ENCODE peak calls at places on chromosomes 2 and 18, in eight cellular contexts. K, Y, G, B, W, D, J and U are unnamed samples.

GRCh38 chr2:153870308-153870707 is 1.4 kb upstream of the GALNT13 start:
- DNase-seq in J (no peak), W (no peak), D (no peak), K (no peak), B (no peak), G (no peak), Y (peak; percentile 50), U (no peak)

GRCh38 chr2:203718087-203718486 is 11.6 kb downstream of the CD28 start:
- DNase-seq in B (peak; percentile 7), W (no peak), K (peak; percentile 56), D (peak; percentile 18), J (no peak), Y (peak; percentile 28), G (no peak), U (no peak)

GRCh38 chr2:179538406-179538805 is 273.8 kb upstream of the SESTD1 start:
- DNase-seq in G (no peak), D (no peak), J (no peak), W (no peak), B (no peak), Y (no peak), K (no peak), U (no peak)

GRCh38 chr18:12093520-12094257 is at the start of gene ANKRD62:
- DNase-seq in D (no peak), G (no peak), W (no peak), K (no peak), J (no peak), B (no peak), Y (no peak), U (no peak)

GRCh38 chr2:133599211-133599610 is 30.9 kb upstream of the NCKAP5 start:
- DNase-seq in W (no peak), J (no peak), G (no peak), Y (no peak), D (no peak), B (no peak), K (no peak), U (no peak)

GRCh38 chr2:140929866-140930265 is 1201.0 kb downstream of the LRP1B start:
- DNase-seq in G (no peak), D (no peak), Y (no peak), W (no peak), J (no peak), K (peak; percentile 50), B (no peak), U (peak; percentile 4)

GRCh38 chr18:74221081-74221480 is 70.7 kb downstream of the CYB5A start:
- DNase-seq in K (no peak), Y (no peak), W (no peak), G (no peak), D (no peak), J (no peak), B (no peak), U (no peak)

GRCh38 chr2:215598376-215598975 is 162.6 kb upstream of the FN1 start:
- DNase-seq in Y (no peak), J (no peak), D (no peak), G (no peak), W (no peak), K (no peak), B (no peak), U (peak; percentile 86)

GRCh38 chr2:137947714-137948336 is 16.4 kb upstream of the HNMT start:
- DNase-seq in K (peak; percentile 84), Y (peak; percentile 72), G (peak; percentile 63), B (peak; percentile 81), D (peak; percentile 69), J (peak; percentile 74), W (no peak), U (peak; percentile 54)

GRCh38 chr2:152682663-152683062 is 34.6 kb downstream of the PRPF40A start:
- DNase-seq in W (no peak), G (no peak), Y (no peak), K (no peak), D (no peak), J (no peak), B (no peak), U (no peak)

GRCh38 chr2:88492002-88492401 is 39.5 kb upstream of the FOXI3 start:
- DNase-seq in J (no peak), W (no peak), B (no peak), G (no peak), Y (no peak), D (no peak), K (no peak), U (no peak)

GRCh38 chr2:230976671-230977171 is 19.2 kb upstream of the SPATA3 start:
- DNase-seq in Y (no peak), D (no peak), W (no peak), K (no peak), J (no peak), B (no peak), G (no peak), U (no peak)

GRCh38 chr18:37577051-37577611 is 11.5 kb upstream of the CELF4 start:
- DNase-seq in W (peak; percentile 44), Y (no peak), J (no peak), K (peak; percentile 70), B (no peak), G (no peak), D (peak; percentile 63), U (no peak)

GRCh38 chr18:59699750-59700534 is 2.7 kb upstream of the CCBE1 start:
- DNase-seq in D (no peak), J (no peak), Y (no peak), G (no peak), K (no peak), W (no peak), B (no peak), U (no peak)

GRCh38 chr18:59699061-59699460 is 1.8 kb upstream of the CCBE1 start:
- DNase-seq in K (no peak), W (no peak), Y (no peak), D (no peak), B (no peak), J (no peak), G (no peak), U (peak; percentile 60)

GRCh38 chr18:59704146-59704545 is 6.9 kb upstream of the CCBE1 start:
- DNase-seq in K (no peak), G (no peak), B (no peak), W (no peak), D (no peak), J (no peak), Y (no peak), U (peak; percentile 37)

GRCh38 chr18:59700535-59700967 is 3.3 kb upstream of the CCBE1 start:
- DNase-seq in Y (no peak), W (no peak), D (no peak), B (peak; percentile 24), G (no peak), K (no peak), J (no peak), U (no peak)

GRCh38 chr18:59701272-59701671 is 4.0 kb upstream of the CCBE1 start:
- DNase-seq in G (no peak), D (no peak), W (no peak), K (no peak), J (no peak), B (no peak), Y (no peak), U (no peak)
- H3K4me3 ChIP-seq in G (no peak overlapping the region), D (no peak overlapping the region), W (no peak overlapping the region), K (no peak overlapping the region), J (no peak overlapping the region), B (no peak overlapping the region), Y (no peak overlapping the region), U (no peak overlapping the region)

DNA sequence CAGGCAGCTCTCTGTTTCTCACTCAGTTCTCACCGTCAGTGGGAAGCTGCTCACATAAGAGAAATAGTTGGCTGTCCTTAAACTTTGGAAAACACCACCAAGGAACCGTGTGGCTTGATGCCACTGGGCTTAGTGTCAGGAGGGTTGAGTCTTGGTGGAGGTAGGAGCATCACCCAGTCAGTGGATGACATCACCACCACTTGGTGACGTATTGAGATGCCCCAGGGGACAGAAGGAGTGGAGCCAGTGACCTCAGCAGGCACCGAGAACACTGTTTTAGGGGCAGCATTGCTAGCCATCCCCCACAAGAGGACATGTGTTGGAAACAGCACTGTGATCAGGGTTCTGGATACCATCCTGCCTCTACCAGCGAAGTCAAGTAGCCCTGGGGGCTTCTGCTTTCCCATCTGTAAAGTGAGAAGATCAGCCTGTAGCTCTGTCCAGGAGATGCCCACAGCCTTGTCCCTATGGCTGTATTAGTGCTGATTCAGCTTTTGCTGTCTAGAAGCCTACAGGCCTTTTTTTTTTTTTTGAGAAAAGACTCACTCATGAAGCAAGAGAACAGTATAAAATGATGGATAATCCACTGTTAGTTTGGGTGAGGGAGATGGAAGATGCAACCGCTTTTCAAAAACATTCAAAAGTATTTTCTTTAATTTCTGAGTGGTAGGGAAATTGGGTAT is 66.2 kb downstream of the TSN start:
- DNase-seq in W (no peak), Y (no peak), B (no peak), K (no peak), D (no peak), G (no peak), J (no peak), U (no peak)
- TF ChIP-seq CTCF in W (no peak), Y (no peak), B (no peak), K (no peak), D (no peak), G (no peak), J (no peak), U (no peak)

GRCh38 chr18:39448942-39449341 is 1883.3 kb upstream of the CELF4 start:
- DNase-seq in G (no peak), Y (no peak), D (no peak), J (no peak), B (no peak), K (peak; percentile 19), W (no peak), U (no peak)
- H3K4me3 ChIP-seq in G (no peak overlapping the region), Y (no peak overlapping the region), D (no peak overlapping the region), J (no peak overlapping the region), B (no peak overlapping the region), K (no peak overlapping the region), W (no peak overlapping the region), U (no peak overlapping the region)

GRCh38 chr18:35441857-35442595 is 55.7 kb downstream of the INO80C start:
- DNase-seq in W (no peak), D (no peak), Y (no peak), B (no peak), K (no peak), G (no peak), J (no peak), U (peak; percentile 14)
- TF ChIP-seq CTCF in W (no peak), D (no peak), Y (no peak), B (no peak), K (no peak), G (no peak), J (no peak), U (no peak)

DNA sequence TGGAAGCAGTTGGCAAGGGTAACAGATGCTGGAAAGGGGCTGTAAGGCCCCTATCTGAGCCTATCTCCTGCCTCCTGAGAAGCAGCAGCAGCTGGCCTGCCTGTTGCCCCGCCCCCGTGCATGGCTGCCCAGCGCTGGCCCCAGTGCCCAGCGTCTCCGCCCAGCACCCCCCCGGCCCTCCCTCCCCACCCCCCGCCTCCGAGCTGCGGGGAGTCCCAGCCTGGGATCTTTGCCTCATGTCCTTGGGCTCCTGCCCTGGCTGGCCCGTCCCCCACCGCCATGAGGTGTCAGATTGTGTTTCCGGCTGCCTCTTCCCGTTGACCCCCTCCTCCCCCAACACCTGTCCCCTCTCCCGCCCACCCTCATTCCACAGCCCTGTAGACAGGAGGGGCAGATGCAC is at the start of gene CHRND:
- DNase-seq in B (peak; percentile 76), W (peak; percentile 54), K (peak; percentile 33), J (peak; percentile 39), D (peak; percentile 20), G (no peak), Y (peak; percentile 36), U (no peak)
- H3K4me3 ChIP-seq in B (no peak within 1 kb of the TSS), W (no peak within 1 kb of the TSS), K (no peak within 1 kb of the TSS), J (no peak within 1 kb of the TSS), D (no peak within 1 kb of the TSS), G (no peak within 1 kb of the TSS), Y (no peak within 1 kb of the TSS), U (no peak within 1 kb of the TSS)